ENCODE peak calls at places on chromosomes 3 and 15, in four cellular contexts. P, W, U and D are unnamed samples.

GRCh38 chr3:127794972-127795371 is 27.3 kb downstream of the MGLL start:
- DNase-seq in P (no peak), W (no peak), U (no peak), D (no peak)

GRCh38 chr15:66611257-66612053 is 45.7 kb upstream of the LCTL start:
- DNase-seq in P (no peak), W (no peak), U (peak; percentile 81), D (no peak)

GRCh38 chr15:99614749-99615288 is 49.0 kb downstream of the MEF2A start:
- DNase-seq in P (no peak), W (no peak), U (no peak), D (no peak)

GRCh38 chr3:10008588-10009344 is 17.5 kb upstream of the FANCD2 start:
- DNase-seq in P (peak; percentile 84), W (no peak), U (peak; percentile 58), D (peak; percentile 73)

GRCh38 chr3:114226313-114226712 is 11.1 kb downstream of the ZNF80 start:
- DNase-seq in P (no peak), W (no peak), U (no peak), D (no peak)

GRCh38 chr15:48761393-48762158 is 49.3 kb downstream of the CEP152 start:
- DNase-seq in P (no peak), W (no peak), U (no peak), D (peak; percentile 7)

GRCh38 chr3:44198265-44198956 is 43.3 kb upstream of the TOPAZ1 start:
- DNase-seq in P (peak; percentile 65), W (peak; percentile 21), U (peak; percentile 55), D (peak; percentile 67)

GRCh38 chr3:147393261-147393964 is 12.9 kb downstream of the ZIC4 start:
- DNase-seq in P (no peak), W (no peak), U (no peak), D (no peak)

GRCh38 chr3:31436830-31437229 is 95.9 kb upstream of the STT3B start:
- DNase-seq in P (no peak), W (no peak), U (no peak), D (no peak)

GRCh38 chr15:89371145-89372044 is 36.8 kb upstream of the POLG start:
- DNase-seq in P (peak; percentile 31), W (no peak), U (no peak), D (no peak)

GRCh38 chr3:134693226-134693625 is 42.4 kb upstream of the KY start:
- DNase-seq in P (no peak), W (no peak), U (no peak), D (no peak)

GRCh38 chr3:120147072-120147871 is 53.0 kb upstream of the GSK3B start:
- DNase-seq in P (no peak), W (no peak), U (peak; percentile 39), D (peak; percentile 32)

GRCh38 chr3:52056521-52056967 is at the start of gene DUSP7:
- DNase-seq in P (peak; percentile 70), W (no peak), U (no peak), D (peak; percentile 48)

GRCh38 chr3:64765951-64766350 is 78.2 kb upstream of the ADAMTS9 start:
- DNase-seq in P (no peak), W (no peak), U (no peak), D (no peak)

GRCh38 chr3:42527368-42527917 is 25.0 kb downstream of the VIPR1 start:
- DNase-seq in P (no peak), W (no peak), U (no peak), D (no peak)

GRCh38 chr3:172461530-172462138 is 13.4 kb upstream of the GHSR start:
- DNase-seq in P (peak; percentile 48), W (no peak), U (peak; percentile 34), D (peak; percentile 43)

GRCh38 chr3:66021731-66022131 is 17.0 kb downstream of the MAGI1 start:
- DNase-seq in P (no peak), W (no peak), U (no peak), D (peak; percentile 32)

GRCh38 chr15:65081758-65082157 is 5.2 kb downstream of the KBTBD13 start:
- DNase-seq in P (no peak), W (no peak), U (no peak), D (no peak)

GRCh38 chr3:148173836-148174235 is 523.9 kb upstream of the AGTR1 start:
- DNase-seq in P (no peak), W (no peak), U (no peak), D (no peak)

GRCh38 chr15:70348581-70349344 is 251.0 kb upstream of the TLE3 start:
- DNase-seq in P (no peak), W (no peak), U (no peak), D (no peak)

GRCh38 chr3:14514323-14514720 is 25.8 kb downstream of the GRIP2 start:
- DNase-seq in P (no peak), W (no peak), U (no peak), D (no peak)

GRCh38 chr3:169953462-169954141 is 13.0 kb upstream of the SEC62 start:
- DNase-seq in P (no peak), W (no peak), U (no peak), D (no peak)

GRCh38 chr3:156472150-156472549 is 82.8 kb downstream of the SSR3 start:
- DNase-seq in P (no peak), W (no peak), U (no peak), D (no peak)

GRCh38 chr3:172159962-172160538 is 120.7 kb downstream of the FNDC3B start:
- DNase-seq in P (no peak), W (no peak), U (no peak), D (no peak)

GRCh38 chr15:77830041-77830440 is 197.3 kb upstream of the LINGO1 start:
- DNase-seq in P (no peak), W (no peak), U (no peak), D (no peak)

GRCh38 chr3:111739241-111739952 is 119.7 kb upstream of the PHLDB2 start:
- DNase-seq in P (no peak), W (no peak), U (peak; percentile 91), D (peak; percentile 85)

GRCh38 chr3:194928831-194929594 is 243.3 kb downstream of the FAM43A start:
- DNase-seq in P (peak; percentile 69), W (peak; percentile 33), U (no peak), D (no peak)

GRCh38 chr15:51494411-51495314 is 127.9 kb downstream of the DMXL2 start:
- DNase-seq in P (no peak), W (no peak), U (no peak), D (no peak)

GRCh38 chr15:60799885-60800728 is 321.2 kb upstream of the ICE2 start:
- DNase-seq in P (no peak), W (no peak), U (no peak), D (no peak)

GRCh38 chr3:44100298-44100695 is 141.4 kb upstream of the TOPAZ1 start:
- DNase-seq in P (no peak), W (no peak), U (no peak), D (no peak)

GRCh38 chr3:156532730-156533129 is 22.2 kb downstream of the SSR3 start:
- DNase-seq in P (no peak), W (no peak), U (no peak), D (no peak)

GRCh38 chr15:56786966-56787365 is 53.7 kb upstream of the ZNF280D start:
- DNase-seq in P (no peak), W (no peak), U (no peak), D (no peak)
- TF ChIP-seq RFX5 in P (no peak), W (no peak), U (no peak), D (no peak)

GRCh38 chr3:4976109-4976508 is 3.1 kb upstream of the BHLHE40 start:
- DNase-seq in P (peak; percentile 57), W (peak; percentile 57), U (peak; percentile 79), D (peak; percentile 94)

GRCh38 chr3:4977889-4978258 is 1.4 kb upstream of the BHLHE40 start:
- DNase-seq in P (no peak), W (no peak), U (no peak), D (no peak)

GRCh38 chr3:4978259-4978965 is 825 bp upstream of the BHLHE40 start:
- DNase-seq in P (peak; percentile 93), W (peak; percentile 70), U (peak; percentile 91), D (peak; percentile 98)

GRCh38 chr3:4978966-4979400 is 254 bp upstream of the BHLHE40 start:
- DNase-seq in P (peak; percentile 88), W (peak; percentile 50), U (peak; percentile 92), D (peak; percentile 89)

DNA sequence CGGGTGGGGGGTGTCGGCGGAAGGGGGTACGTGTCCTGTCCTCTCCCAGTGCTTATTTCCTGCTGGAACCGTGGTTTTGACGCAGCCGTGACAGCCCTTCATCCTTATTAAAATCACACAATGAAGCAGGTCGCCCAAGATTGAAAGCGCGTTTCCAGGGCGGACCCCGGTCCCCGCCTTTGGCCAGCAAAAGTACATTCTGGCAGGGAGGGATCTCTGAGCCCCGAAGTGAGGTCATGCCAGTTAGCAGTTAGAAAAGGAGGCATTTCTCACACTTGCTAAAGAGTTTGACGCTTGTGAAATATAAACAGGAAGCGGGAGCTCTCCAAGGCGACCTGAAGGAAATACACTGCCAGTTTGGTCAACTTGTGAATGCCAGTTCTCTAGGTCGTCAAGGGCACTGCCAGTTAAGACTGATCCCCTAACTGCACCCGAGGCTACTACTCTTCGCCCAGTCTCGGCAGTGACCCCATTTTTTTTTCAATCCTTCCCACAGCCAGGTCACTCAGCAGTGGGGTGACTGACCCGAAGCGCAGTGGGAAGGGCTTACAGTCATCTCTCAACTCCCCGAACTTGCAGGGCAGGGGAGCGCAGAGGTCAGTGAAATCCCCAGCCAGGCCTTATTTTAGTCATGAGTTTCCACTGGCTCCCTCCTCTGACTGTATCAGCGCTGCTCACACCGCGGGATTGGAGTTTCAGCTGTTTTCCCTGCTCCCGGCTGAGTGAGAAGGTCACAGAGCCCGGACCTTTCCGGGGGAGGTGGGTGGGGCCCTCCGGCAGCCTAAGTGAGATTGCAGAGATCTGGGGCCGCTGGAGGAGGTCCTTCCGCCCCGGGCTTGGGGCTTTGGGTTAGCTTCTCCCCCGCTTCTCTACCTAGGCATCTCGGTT is 2.0 kb upstream of the BHLHE40 start:
- DNase-seq in P (peak; percentile 84), W (no peak), U (peak; percentile 84), D (peak; percentile 62)
- TF ChIP-seq RNF2 in P (no peak), W (no peak), U (no peak), D (no peak)

DNA sequence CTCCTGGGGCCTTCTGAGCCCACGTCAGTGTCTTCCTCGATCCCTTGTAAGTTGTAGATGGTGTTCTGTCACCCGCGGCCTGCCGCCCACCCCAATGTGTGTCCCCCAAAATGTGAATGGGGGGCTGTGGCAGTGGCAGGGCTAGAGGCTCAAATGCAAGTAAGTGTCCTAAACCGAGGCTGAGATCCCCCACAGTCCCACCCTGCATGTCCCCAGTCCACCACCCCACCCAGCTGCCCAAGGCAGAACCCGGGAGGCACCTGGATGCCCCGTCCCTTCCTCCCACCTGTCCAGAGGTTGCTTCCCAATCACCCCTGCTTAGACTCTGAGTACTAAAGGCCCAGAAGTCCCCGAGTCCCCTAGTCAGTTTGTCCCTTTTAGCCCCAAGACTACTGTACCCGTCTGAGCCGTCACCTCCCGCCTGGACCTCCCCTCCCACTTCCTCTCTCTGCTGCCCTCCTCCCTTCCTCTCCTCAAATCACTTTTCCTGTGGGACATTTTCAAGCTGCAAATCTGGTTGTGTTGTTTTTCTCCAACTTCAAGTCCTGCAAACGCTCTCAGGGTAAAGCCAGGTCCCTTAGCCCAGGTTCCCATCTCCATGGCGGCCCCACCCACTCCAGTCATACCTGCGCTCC is 11.8 kb upstream of the PLXND1 start:
- DNase-seq in P (no peak), W (no peak), U (no peak), D (no peak)
- H3K4me3 ChIP-seq in P (no peak overlapping the region), W (no peak overlapping the region), U (no peak overlapping the region), D (no peak overlapping the region)

GRCh38 chr3:72821170-72821781 is 27.0 kb downstream of the SHQ1 start:
- DNase-seq in P (no peak), W (no peak), U (no peak), D (no peak)

GRCh38 chr3:72820405-72820804 is 27.8 kb downstream of the SHQ1 start:
- DNase-seq in P (no peak), W (no peak), U (no peak), D (no peak)

GRCh38 chr3:72818092-72818721 is 30.0 kb downstream of the SHQ1 start:
- DNase-seq in P (no peak), W (no peak), U (no peak), D (peak; percentile 21)

GRCh38 chr3:72816843-72817485 is 31.3 kb downstream of the SHQ1 start:
- DNase-seq in P (no peak), W (no peak), U (no peak), D (no peak)

GRCh38 chr3:72818915-72819314 is 29.3 kb downstream of the SHQ1 start:
- DNase-seq in P (no peak), W (no peak), U (no peak), D (no peak)
- TF ChIP-seq RFX5 in P (no peak), W (no peak), U (no peak), D (no peak)